ENCODE peak calls at places on chromosome 2, in nine cellular contexts. M is right atrium auricular region, R is COR-L47, I is skeletal muscle cell, Z is AG08396, S is body of pancreas, J is ureter, T is spleen, C is HL-60. G is an unnamed sample.
A peak's percentile ranks its signal among the peaks of the same experiment; 100 is the strongest.

GRCh38 chr2:152585830-152586484 is 131.3 kb downstream of the PRPF40A start:
- DNase-seq in I (peak; percentile 90), Z (peak; percentile 75), J (no peak), C (no peak), S (peak; percentile 14), T (no peak), R (no peak), M (no peak), G (no peak)

GRCh38 chr2:63843093-63843492 is 1.4 kb downstream of the UGP2 start:
- DNase-seq in M (no peak), R (no peak), I (no peak), T (no peak), S (no peak), Z (no peak), J (no peak), C (no peak), G (no peak)

GRCh38 chr2:234463626-234464290 is 33.1 kb downstream of the ARL4C start:
- DNase-seq in T (no peak), M (no peak), I (no peak), R (peak; percentile 80), C (no peak), Z (peak; percentile 21), S (no peak), J (no peak), G (no peak)

GRCh38 chr2:117853873-117854272 is 39.4 kb downstream of the DDX18 start:
- DNase-seq in Z (no peak), C (no peak), S (no peak), M (no peak), I (no peak), R (no peak), T (no peak), J (no peak), G (no peak)

GRCh38 chr2:108444941-108445840 is 3.8 kb upstream of the GCC2 start:
- DNase-seq in Z (no peak), T (no peak), M (no peak), I (no peak), R (no peak), J (no peak), S (no peak), C (no peak), G (no peak)

GRCh38 chr2:37648316-37649011 is 23.0 kb downstream of the CDC42EP3 start:
- DNase-seq in R (no peak), C (no peak), Z (no peak), I (peak; percentile 53), S (peak; percentile 30), M (no peak), T (peak; percentile 90), J (no peak), G (no peak)

GRCh38 chr2:156635646-156636045 is 199.5 kb downstream of the GPD2 start:
- DNase-seq in S (no peak), J (no peak), M (no peak), C (no peak), Z (no peak), R (no peak), T (no peak), I (no peak), G (no peak)

GRCh38 chr2:152037711-152038110 is 61.1 kb downstream of the CACNB4 start:
- DNase-seq in J (peak; percentile 57), R (no peak), C (no peak), Z (peak; percentile 16), S (no peak), M (no peak), T (no peak), I (peak; percentile 8), G (no peak)

GRCh38 chr2:157307021-157307420 is 18.6 kb downstream of the ERMN start:
- DNase-seq in S (no peak), T (no peak), M (no peak), R (no peak), J (no peak), C (no peak), I (no peak), Z (no peak), G (no peak)

GRCh38 chr2:216029416-216030129 is 16.2 kb upstream of the MREG start:
- DNase-seq in S (no peak), J (no peak), I (no peak), C (no peak), M (no peak), Z (peak; percentile 41), R (no peak), T (no peak), G (no peak)

GRCh38 chr2:64888591-64889309 is 100.4 kb upstream of the SLC1A4 start:
- DNase-seq in C (no peak), I (peak; percentile 30), S (no peak), Z (peak; percentile 45), R (peak; percentile 58), J (no peak), T (no peak), M (no peak), G (no peak)